ENCODE peak calls at places on chromosomes 4 and X, in ten cellular contexts. D is stomach, X is HepG2, G is suprapubic skin, Y is K562, R is transverse colon, Z is spleen, M is breast epithelium, V is prostate gland, E is GM12891. C is an unnamed sample.

GRCh38 chrX:50691820-50692219 is 122.2 kb downstream of the SHROOM4 start:
- DNase-seq in X (peak), D (no peak), V (peak), Y (peak), E (peak), G (no peak), Z (no peak), R (no peak), M (no peak), C (peak)

GRCh38 chr4:171242831-171243230 is 570.4 kb upstream of the GALNTL6 start:
- DNase-seq in M (no peak), V (no peak), R (no peak), D (no peak), Z (no peak), Y (no peak), G (no peak), E (no peak), X (no peak), C (no peak)

GRCh38 chr4:19842471-19842870 is 409.2 kb upstream of the SLIT2 start:
- DNase-seq in E (no peak), V (no peak), R (no peak), D (no peak), Y (no peak), X (no peak), M (no peak), Z (no peak), G (no peak), C (no peak)

GRCh38 chr4:142815834-142816233 is 30.3 kb downstream of the INPP4B start:
- DNase-seq in D (no peak), E (no peak), V (no peak), Z (no peak), X (no peak), G (no peak), Y (no peak), M (no peak), R (no peak), C (no peak)

GRCh38 chrX:13177921-13178320 is 133.5 kb upstream of the FAM9C start:
- DNase-seq in R (no peak), M (no peak), X (no peak), Z (no peak), D (no peak), E (no peak), V (no peak), G (no peak), Y (no peak), C (no peak)

GRCh38 chrX:68710870-68711576 is 63.6 kb downstream of the STARD8 start:
- DNase-seq in E (peak), G (no peak), V (peak), Z (peak), R (no peak), M (no peak), D (peak), Y (peak), X (peak), C (peak)

GRCh38 chr4:95465010-95465409 is 83.8 kb downstream of the UNC5C start:
- DNase-seq in R (no peak), V (no peak), X (no peak), Z (no peak), M (no peak), E (no peak), G (no peak), Y (no peak), D (no peak), C (no peak)

GRCh38 chrX:134706138-134706537 is 47.9 kb upstream of the PLAC1 start:
- DNase-seq in D (no peak), E (no peak), Y (no peak), V (no peak), R (no peak), Z (no peak), G (no peak), M (no peak), X (no peak), C (no peak)

GRCh38 chr4:9980898-9981297 is 40.4 kb downstream of the SLC2A9 start:
- DNase-seq in Z (no peak), G (no peak), E (no peak), M (no peak), V (no peak), Y (no peak), R (no peak), D (no peak), X (no peak), C (no peak)

GRCh38 chrX:39904816-39905474 is 192.8 kb downstream of the BCOR start:
- DNase-seq in X (no peak), D (no peak), R (no peak), G (no peak), Y (no peak), V (no peak), M (no peak), Z (no peak), E (no peak), C (no peak)

GRCh38 chr4:26931961-26932360 is 71.3 kb downstream of the STIM2 start:
- DNase-seq in X (no peak), Y (no peak), D (no peak), M (no peak), V (no peak), E (no peak), Z (no peak), G (no peak), R (no peak), C (no peak)

GRCh38 chrX:119688856-119689455 is 4.0 kb downstream of the SEPTIN6 start:
- DNase-seq in V (no peak), E (no peak), Y (no peak), M (no peak), R (no peak), D (no peak), Z (no peak), X (no peak), G (no peak), C (no peak)

GRCh38 chr4:122836941-122837340 is 10.3 kb downstream of the FGF2 start:
- DNase-seq in G (no peak), D (no peak), X (no peak), R (no peak), E (no peak), Z (no peak), V (no peak), M (no peak), Y (no peak), C (no peak)

GRCh38 chrX:97372006-97372766 is 488.5 kb downstream of the RPA4 start:
- DNase-seq in Y (no peak), M (no peak), X (no peak), G (no peak), R (no peak), D (no peak), Z (no peak), E (no peak), V (no peak), C (no peak)

GRCh38 chrX:31563792-31564191 is 492.0 kb upstream of the FTHL17 start:
- DNase-seq in R (no peak), X (no peak), E (no peak), D (no peak), Y (no peak), G (no peak), V (no peak), M (no peak), Z (no peak), C (no peak)

GRCh38 chr4:141455651-141456050 is 180.7 kb upstream of the IL15 start:
- DNase-seq in E (no peak), D (no peak), V (no peak), Z (no peak), G (no peak), Y (no peak), R (no peak), M (no peak), X (no peak), C (no peak)

GRCh38 chr4:168550071-168550766 is 53.4 kb downstream of the PALLD start:
- DNase-seq in D (no peak), Y (no peak), M (no peak), X (no peak), Z (no peak), G (no peak), R (no peak), E (no peak), V (no peak), C (no peak)

GRCh38 chr4:48698029-48698901 is 81.8 kb downstream of the FRYL start:
- DNase-seq in Y (peak), G (peak), E (no peak), Z (no peak), X (peak), M (no peak), D (peak), R (peak), V (no peak), C (no peak)

GRCh38 chr4:187767158-187767557 is 228.4 kb upstream of the ZFP42 start:
- DNase-seq in X (no peak), R (no peak), Y (no peak), D (no peak), Z (no peak), E (no peak), G (no peak), M (no peak), V (no peak), C (no peak)

GRCh38 chr4:102036619-102037376 is 246.3 kb downstream of the BANK1 start:
- DNase-seq in X (no peak), R (no peak), G (no peak), E (no peak), Z (no peak), M (no peak), D (no peak), Y (no peak), V (peak), C (no peak)

GRCh38 chr4:71231073-71231752 is 107.6 kb upstream of the SLC4A4 start:
- DNase-seq in M (no peak), D (peak), R (peak), Y (no peak), Z (no peak), G (peak), X (no peak), E (no peak), V (peak), C (no peak)

GRCh38 chr4:110196206-110196870 is 2.1 kb downstream of the ELOVL6 start:
- DNase-seq in M (no peak), X (peak), G (peak), R (peak), E (peak), D (peak), Y (peak), V (peak), Z (peak), C (peak)

GRCh38 chr4:147910315-147910714 is 178.4 kb downstream of the ARHGAP10 start:
- DNase-seq in R (no peak), G (no peak), V (no peak), M (no peak), Y (no peak), D (no peak), E (no peak), X (no peak), Z (no peak), C (no peak)
- TF ChIP-seq POLR2AphosphoS5 in R (no peak), G (no peak), V (no peak), M (no peak), Y (no peak), D (no peak), E (no peak), X (no peak), Z (no peak), C (no peak)

GRCh38 chrX:24646745-24647182 is 383 bp downstream of the PCYT1B start:
- DNase-seq in R (no peak), M (no peak), V (no peak), Z (no peak), X (no peak), Y (no peak), E (no peak), G (no peak), D (no peak), C (no peak)
- TF ChIP-seq POLR2A in R (no peak), M (no peak), V (no peak), Z (no peak), X (no peak), Y (no peak), E (no peak), G (no peak), D (no peak), C (no peak)

DNA sequence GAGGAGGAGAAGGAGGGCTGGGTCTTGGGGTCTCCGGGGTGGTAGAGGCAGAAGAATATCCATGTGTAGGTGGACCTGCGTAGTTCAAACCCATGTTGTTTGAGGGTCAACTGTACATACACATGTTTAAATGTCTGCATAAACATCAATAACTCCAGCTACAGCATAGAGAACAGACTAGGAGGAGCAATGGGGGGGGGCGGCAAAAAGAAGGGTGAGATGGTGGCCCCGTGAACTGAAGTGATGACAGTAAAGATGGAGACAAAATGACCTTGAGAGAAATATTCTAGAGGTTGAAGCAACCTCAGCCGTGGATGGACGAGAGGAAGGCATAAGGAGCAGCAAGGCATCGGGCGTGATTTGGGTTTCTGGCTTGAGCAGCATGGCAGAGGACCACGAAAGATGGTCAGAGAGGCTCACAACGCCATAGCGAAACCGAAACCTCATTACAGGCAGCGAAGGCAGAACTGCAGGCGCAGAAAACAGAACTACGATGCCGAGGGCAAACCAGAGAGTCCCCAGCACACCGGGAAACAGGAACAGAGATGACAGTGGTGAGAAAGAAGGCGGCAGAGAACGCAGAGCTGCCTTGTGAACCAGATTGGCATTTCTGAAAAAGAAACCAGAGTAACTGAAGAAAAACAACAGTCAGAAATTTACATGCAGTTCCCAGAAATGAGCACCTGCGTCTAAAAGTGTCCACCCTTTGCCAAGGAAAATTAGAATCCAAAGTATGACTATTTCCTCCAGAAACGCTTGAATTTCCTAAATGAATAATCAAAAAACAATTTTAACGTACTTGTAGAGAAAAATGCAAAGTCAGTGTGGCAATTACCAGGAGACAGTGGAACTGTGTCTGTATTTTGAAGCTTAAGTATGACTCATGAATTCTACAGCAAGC is 50.2 kb upstream of the ENPP6 start:
- DNase-seq in D (peak), M (no peak), X (peak), Y (peak), E (no peak), Z (peak), V (no peak), G (no peak), R (peak), C (no peak)
- TF ChIP-seq POLR2AphosphoS5 in D (no peak), M (no peak), X (no peak), Y (no peak), E (peak), Z (no peak), V (no peak), G (no peak), R (no peak), C (peak)

DNA sequence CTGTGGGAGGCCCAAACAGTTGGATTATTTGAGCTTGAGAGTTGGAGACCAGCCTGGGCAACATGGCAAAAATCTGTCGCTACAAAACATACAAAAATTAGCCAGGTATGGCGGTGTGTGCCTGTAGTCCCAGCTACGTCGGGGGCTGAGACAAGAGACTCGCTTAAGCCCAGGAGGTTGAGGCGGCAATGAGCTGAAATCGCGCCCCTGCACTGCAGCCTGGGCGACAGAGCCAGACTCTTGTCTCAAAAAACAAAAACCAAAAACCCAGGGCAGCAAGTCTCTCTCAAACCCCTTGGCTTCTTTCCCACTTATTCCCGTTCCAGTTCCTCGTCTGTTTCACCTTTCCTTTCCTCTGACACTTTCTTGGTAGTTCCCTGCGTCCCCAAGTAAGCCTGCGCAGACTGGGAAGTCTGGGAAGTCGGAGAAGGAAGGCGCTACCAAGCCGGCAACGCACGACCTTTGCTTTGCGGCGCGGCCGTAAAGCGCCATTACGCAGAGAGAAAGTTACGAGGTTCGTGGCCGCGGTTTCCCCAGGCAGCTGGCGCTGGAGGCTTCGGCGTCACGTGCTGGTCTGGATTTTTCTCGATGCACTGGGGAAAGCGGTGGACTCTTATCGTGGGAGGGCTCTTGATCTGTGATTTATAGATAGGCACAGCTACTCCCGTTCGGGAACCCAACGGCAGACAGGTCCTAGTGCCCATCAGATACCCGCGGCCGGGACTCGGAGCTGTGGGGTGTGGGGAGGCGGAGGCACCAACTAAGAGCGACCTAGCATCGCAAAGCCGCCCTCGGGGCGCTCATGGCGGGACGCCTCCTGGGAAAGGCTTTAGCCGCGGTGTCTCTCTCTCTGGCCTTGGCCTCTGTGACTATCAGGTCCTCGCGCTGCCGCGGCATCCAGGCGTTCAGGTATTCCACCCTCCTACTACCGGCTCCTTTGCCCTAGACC is at the start of gene NUDT9:
- DNase-seq in Z (peak), M (peak), X (peak), Y (peak), E (peak), D (peak), V (peak), G (peak), R (peak), C (peak)
- TF ChIP-seq POLR2A in Z (no peak), M (peak), X (peak), Y (peak), E (peak), D (peak), V (peak), G (no peak), R (peak), C (peak)

GRCh38 chrX:36978886-36979285 is 29.3 kb upstream of the FAM47C start:
- DNase-seq in Z (no peak), G (no peak), D (no peak), Y (no peak), E (no peak), M (no peak), X (no peak), R (no peak), V (no peak), C (no peak)

GRCh38 chrX:36973575-36973974 is 34.6 kb upstream of the FAM47C start:
- DNase-seq in Y (no peak), M (no peak), R (no peak), X (no peak), Z (no peak), V (no peak), G (no peak), D (no peak), E (no peak), C (no peak)

DNA sequence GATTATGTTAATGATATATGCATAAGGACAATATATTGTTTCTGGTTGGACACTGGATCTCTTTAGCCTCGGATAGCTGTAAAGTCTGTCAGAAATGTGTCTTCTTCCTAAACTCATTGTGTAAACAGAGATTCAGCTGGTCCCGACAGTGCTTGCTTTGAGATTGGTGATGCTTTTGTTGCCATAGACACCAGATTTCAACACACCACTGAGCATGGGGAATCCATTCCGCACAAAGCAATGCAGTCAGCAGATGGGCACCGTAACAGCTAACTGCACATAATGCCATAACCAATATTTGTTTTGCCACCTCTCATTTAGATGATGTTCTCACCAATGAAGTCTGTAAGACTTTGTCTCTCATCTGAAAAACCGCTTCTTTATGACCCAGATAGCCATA is 33.3 kb upstream of the FAM47C start:
- DNase-seq in R (no peak), X (no peak), G (no peak), Z (no peak), Y (no peak), E (no peak), V (no peak), M (no peak), D (no peak), C (no peak)
- TF ChIP-seq POLR2AphosphoS5 in R (no peak), X (no peak), G (no peak), Z (no peak), Y (no peak), E (no peak), V (no peak), M (no peak), D (no peak), C (no peak)

GRCh38 chr4:73410916-73411730 is 7.0 kb downstream of the ALB start:
- DNase-seq in Z (no peak), X (no peak), V (no peak), M (no peak), R (no peak), D (no peak), Y (no peak), E (no peak), G (no peak), C (no peak)
- TF ChIP-seq POLR2A in Z (no peak), X (peak), V (no peak), M (no peak), R (no peak), D (no peak), Y (no peak), E (no peak), G (no peak), C (no peak)

DNA sequence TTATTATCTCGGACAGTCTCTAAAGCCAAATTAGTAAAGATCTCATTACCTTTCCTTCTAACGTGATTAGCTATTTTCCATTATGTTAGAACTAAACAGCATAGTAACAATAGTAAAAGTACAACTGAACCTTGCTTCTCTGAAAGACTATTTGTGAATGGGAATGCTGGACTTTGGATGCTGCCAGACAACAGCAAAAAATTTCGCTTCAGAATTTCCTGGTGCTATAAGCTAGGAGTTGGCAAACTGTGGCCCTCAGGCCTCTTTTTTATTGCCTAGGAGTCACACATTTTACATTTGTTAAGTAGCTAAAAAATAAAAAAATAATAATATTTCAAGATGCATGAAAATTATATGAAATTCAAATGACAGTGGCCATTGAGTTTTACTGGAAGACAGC is 34.8 kb downstream of the RASGEF1B start:
- DNase-seq in Z (no peak), E (no peak), D (no peak), R (peak), V (no peak), G (no peak), Y (no peak), M (no peak), X (no peak), C (no peak)
- TF ChIP-seq POLR2AphosphoS5 in Z (no peak), E (no peak), D (no peak), R (no peak), V (no peak), G (no peak), Y (no peak), M (no peak), X (no peak), C (no peak)

GRCh38 chrX:1416965-1417760 is 25.2 kb upstream of the SLC25A6 start:
- DNase-seq in M (no peak), X (no peak), E (no peak), R (no peak), G (no peak), Y (no peak), D (no peak), V (no peak), Z (peak), C (no peak)
- TF ChIP-seq POLR2A in M (no peak), X (no peak), E (peak), R (no peak), G (no peak), Y (peak), D (no peak), V (no peak), Z (no peak), C (no peak)